ENCODE peak calls at places on chromosome 1, in nine cellular contexts. One of them, this sample, is unnamed.

GRCh38 chr1:173601588-173601987 is 1.3 kb downstream of the SLC9C2 start:
- DNase-seq in NCI-H1092: no peak
- DNase-seq in HCT116: no peak
- DNase-seq in pancreas: no peak
- DNase-seq in NCI-H524: no peak
- DNase-seq in mammary epithelial cell: peak; percentile 6
- DNase-seq in posterior cingulate gyrus: no peak
- DNase-seq in fibroblast of villous mesenchyme: no peak
- DNase-seq in GM23338: no peak
- DNase-seq in this sample: no peak

GRCh38 chr1:190001187-190001586 is 476.5 kb downstream of the BRINP3 start:
- DNase-seq in NCI-H1092: no peak
- DNase-seq in HCT116: no peak
- DNase-seq in pancreas: no peak
- DNase-seq in NCI-H524: no peak
- DNase-seq in mammary epithelial cell: no peak
- DNase-seq in posterior cingulate gyrus: no peak
- DNase-seq in fibroblast of villous mesenchyme: no peak
- DNase-seq in GM23338: no peak
- DNase-seq in this sample: peak; percentile 8

GRCh38 chr1:19643113-19643512 is 998 bp upstream of the NBL1 start:
- DNase-seq in NCI-H1092: no peak
- DNase-seq in HCT116: peak; percentile 79
- DNase-seq in pancreas: no peak
- DNase-seq in NCI-H524: no peak
- DNase-seq in mammary epithelial cell: peak; percentile 89
- DNase-seq in posterior cingulate gyrus: no peak
- DNase-seq in fibroblast of villous mesenchyme: peak; percentile 35
- DNase-seq in GM23338: no peak
- DNase-seq in this sample: no peak

GRCh38 chr1:21435646-21436487 is 4.1 kb upstream of the NBPF3 start:
- DNase-seq in NCI-H1092: no peak
- DNase-seq in HCT116: no peak
- DNase-seq in pancreas: no peak
- DNase-seq in NCI-H524: no peak
- DNase-seq in mammary epithelial cell: no peak
- DNase-seq in posterior cingulate gyrus: no peak
- DNase-seq in fibroblast of villous mesenchyme: no peak
- DNase-seq in GM23338: peak; percentile 5
- DNase-seq in this sample: no peak

GRCh38 chr1:106912146-106912545 is 144.3 kb upstream of the PRMT6 start:
- DNase-seq in NCI-H1092: no peak
- DNase-seq in HCT116: no peak
- DNase-seq in pancreas: no peak
- DNase-seq in NCI-H524: no peak
- DNase-seq in mammary epithelial cell: no peak
- DNase-seq in posterior cingulate gyrus: no peak
- DNase-seq in fibroblast of villous mesenchyme: no peak
- DNase-seq in GM23338: no peak
- DNase-seq in this sample: no peak

GRCh38 chr1:224542783-224543440 is 73.2 kb upstream of the CNIH3 start:
- DNase-seq in NCI-H1092: no peak
- DNase-seq in HCT116: peak; percentile 84
- DNase-seq in pancreas: no peak
- DNase-seq in NCI-H524: no peak
- DNase-seq in mammary epithelial cell: peak; percentile 96
- DNase-seq in posterior cingulate gyrus: no peak
- DNase-seq in fibroblast of villous mesenchyme: peak; percentile 93
- DNase-seq in GM23338: no peak
- DNase-seq in this sample: no peak

GRCh38 chr1:173503391-173503790 is 26.3 kb downstream of the PRDX6 start:
- DNase-seq in NCI-H1092: no peak
- DNase-seq in HCT116: no peak
- DNase-seq in pancreas: no peak
- DNase-seq in NCI-H524: no peak
- DNase-seq in mammary epithelial cell: no peak
- DNase-seq in posterior cingulate gyrus: no peak
- DNase-seq in fibroblast of villous mesenchyme: peak; percentile 75
- DNase-seq in GM23338: no peak
- DNase-seq in this sample: peak; percentile 68

GRCh38 chr1:14790967-14791366 is 192.5 kb downstream of the KAZN start:
- DNase-seq in NCI-H1092: no peak
- DNase-seq in HCT116: no peak
- DNase-seq in pancreas: no peak
- DNase-seq in NCI-H524: no peak
- DNase-seq in mammary epithelial cell: no peak
- DNase-seq in posterior cingulate gyrus: no peak
- DNase-seq in fibroblast of villous mesenchyme: no peak
- DNase-seq in GM23338: no peak
- DNase-seq in this sample: no peak

GRCh38 chr1:155126494-155127104 is 1.1 kb upstream of the EFNA1 start:
- DNase-seq in NCI-H1092: peak; percentile 53
- DNase-seq in HCT116: no peak
- DNase-seq in pancreas: peak; percentile 62
- DNase-seq in NCI-H524: peak; percentile 49
- DNase-seq in mammary epithelial cell: no peak
- DNase-seq in posterior cingulate gyrus: peak; percentile 73
- DNase-seq in fibroblast of villous mesenchyme: peak; percentile 28
- DNase-seq in GM23338: peak; percentile 83
- DNase-seq in this sample: peak; percentile 54

GRCh38 chr1:1014896-1015681 is 1.8 kb downstream of the ISG15 start:
- DNase-seq in NCI-H1092: no peak
- DNase-seq in HCT116: no peak
- DNase-seq in pancreas: peak; percentile 13
- DNase-seq in NCI-H524: no peak
- DNase-seq in mammary epithelial cell: no peak
- DNase-seq in posterior cingulate gyrus: peak; percentile 14
- DNase-seq in fibroblast of villous mesenchyme: no peak
- DNase-seq in GM23338: peak; percentile 61
- DNase-seq in this sample: no peak

GRCh38 chr1:173476197-173476663 is 905 bp upstream of the PRDX6 start:
- DNase-seq in NCI-H1092: no peak
- DNase-seq in HCT116: no peak
- DNase-seq in pancreas: no peak
- DNase-seq in NCI-H524: no peak
- DNase-seq in mammary epithelial cell: no peak
- DNase-seq in posterior cingulate gyrus: no peak
- DNase-seq in fibroblast of villous mesenchyme: no peak
- DNase-seq in GM23338: no peak
- DNase-seq in this sample: no peak

GRCh38 chr1:23670709-23671108 is 20.9 kb upstream of the RPL11 start:
- DNase-seq in NCI-H1092: no peak
- DNase-seq in HCT116: no peak
- DNase-seq in pancreas: no peak
- DNase-seq in NCI-H524: no peak
- DNase-seq in mammary epithelial cell: no peak
- DNase-seq in posterior cingulate gyrus: no peak
- DNase-seq in fibroblast of villous mesenchyme: no peak
- DNase-seq in GM23338: no peak
- DNase-seq in this sample: no peak

GRCh38 chr1:231808990-231809389 is 182.4 kb downstream of the DISC1 start:
- DNase-seq in NCI-H1092: no peak
- DNase-seq in HCT116: no peak
- DNase-seq in pancreas: no peak
- DNase-seq in NCI-H524: peak; percentile 1
- DNase-seq in mammary epithelial cell: peak; percentile 61
- DNase-seq in posterior cingulate gyrus: no peak
- DNase-seq in fibroblast of villous mesenchyme: peak; percentile 71
- DNase-seq in GM23338: no peak
- DNase-seq in this sample: peak; percentile 53

GRCh38 chr1:223700942-223701637 is 11.2 kb upstream of the CAPN2 start:
- DNase-seq in NCI-H1092: no peak
- DNase-seq in HCT116: peak; percentile 90
- DNase-seq in pancreas: no peak
- DNase-seq in NCI-H524: no peak
- DNase-seq in mammary epithelial cell: peak; percentile 94
- DNase-seq in posterior cingulate gyrus: no peak
- DNase-seq in fibroblast of villous mesenchyme: peak; percentile 90
- DNase-seq in GM23338: no peak
- DNase-seq in this sample: peak; percentile 94

GRCh38 chr1:113745425-113745824 is 13.9 kb downstream of the PHTF1 start:
- DNase-seq in NCI-H1092: no peak
- DNase-seq in HCT116: no peak
- DNase-seq in pancreas: no peak
- DNase-seq in NCI-H524: peak; percentile 7
- DNase-seq in mammary epithelial cell: no peak
- DNase-seq in posterior cingulate gyrus: no peak
- DNase-seq in fibroblast of villous mesenchyme: no peak
- DNase-seq in GM23338: peak; percentile 23
- DNase-seq in this sample: no peak

GRCh38 chr1:118940957-118941356 is 47.2 kb downstream of the TBX15 start:
- DNase-seq in NCI-H1092: no peak
- DNase-seq in HCT116: no peak
- DNase-seq in pancreas: no peak
- DNase-seq in NCI-H524: no peak
- DNase-seq in mammary epithelial cell: no peak
- DNase-seq in posterior cingulate gyrus: no peak
- DNase-seq in fibroblast of villous mesenchyme: no peak
- DNase-seq in GM23338: no peak
- DNase-seq in this sample: no peak

GRCh38 chr1:30388386-30388785 is 335.0 kb downstream of the MATN1 start:
- DNase-seq in NCI-H1092: no peak
- DNase-seq in HCT116: no peak
- DNase-seq in pancreas: no peak
- DNase-seq in NCI-H524: no peak
- DNase-seq in mammary epithelial cell: no peak
- DNase-seq in posterior cingulate gyrus: no peak
- DNase-seq in fibroblast of villous mesenchyme: no peak
- DNase-seq in GM23338: no peak
- DNase-seq in this sample: no peak

GRCh38 chr1:227864882-227865281 is 49.4 kb downstream of the PRSS38 start:
- DNase-seq in NCI-H1092: no peak
- DNase-seq in HCT116: no peak
- DNase-seq in pancreas: no peak
- DNase-seq in NCI-H524: no peak
- DNase-seq in mammary epithelial cell: no peak
- DNase-seq in posterior cingulate gyrus: no peak
- DNase-seq in fibroblast of villous mesenchyme: no peak
- DNase-seq in GM23338: no peak
- DNase-seq in this sample: no peak